ENCODE peak calls at places on chromosomes 1 and 21, in six cellular contexts. N, T, R, E, Q and U are unnamed samples.

GRCh38 chr1:30569384-30569783 is 154.0 kb downstream of the MATN1 start:
- DNase-seq in N (no peak), T (no peak), R (no peak), E (no peak), Q (no peak), U (no peak)

GRCh38 chr1:183148599-183148998 is 37.5 kb upstream of the LAMC2 start:
- DNase-seq in N (no peak), T (no peak), R (peak; percentile 35), E (no peak), Q (no peak), U (peak; percentile 44)

GRCh38 chr1:164651378-164651951 is 92.5 kb downstream of the PBX1 start:
- DNase-seq in N (no peak), T (peak; percentile 63), R (peak; percentile 9), E (no peak), Q (no peak), U (peak; percentile 90)

GRCh38 chr1:92872719-92873118 is 40.9 kb downstream of the RPL5 start:
- DNase-seq in N (no peak), T (no peak), R (no peak), E (no peak), Q (peak; percentile 34), U (no peak)

GRCh38 chr1:178065250-178065649 is 28.7 kb upstream of the RASAL2 start:
- DNase-seq in N (no peak), T (no peak), R (no peak), E (no peak), Q (no peak), U (no peak)

GRCh38 chr1:59107916-59108315 is 189.0 kb upstream of the FGGY start:
- DNase-seq in N (no peak), T (no peak), R (no peak), E (no peak), Q (no peak), U (no peak)

GRCh38 chr1:197269053-197269452 is 1.0 kb downstream of the CRB1 start:
- DNase-seq in N (no peak), T (no peak), R (no peak), E (no peak), Q (peak; percentile 29), U (no peak)

GRCh38 chr21:42440187-42440792 is 36.6 kb downstream of the UBASH3A start:
- DNase-seq in N (no peak), T (no peak), R (no peak), E (peak; percentile 49), Q (no peak), U (no peak)

GRCh38 chr21:38984982-38985422 is 179.3 kb downstream of the ETS2 start:
- DNase-seq in N (no peak), T (no peak), R (peak; percentile 60), E (no peak), Q (no peak), U (no peak)